ENCODE peak calls at places on chromosomes 13 and 19, in four cellular contexts. V is CD4-positive, alpha-beta T cell; Y is CD8-positive, alpha-beta memory T cell; G is fibroblast of lung. I is an unnamed sample.

GRCh38 chr19:54345938-54346386 is 7.0 kb upstream of the LILRA4 start:
- DNase-seq in V (no peak), Y (no peak), G (no peak), I (no peak)

GRCh38 chr19:5047251-5047935 is 78.5 kb downstream of the KDM4B start:
- DNase-seq in V (no peak), Y (no peak), G (no peak), I (no peak)

GRCh38 chr13:75770164-75771145 is 134.3 kb downstream of the LMO7 start:
- DNase-seq in V (no peak), Y (no peak), G (peak; percentile 56), I (no peak)

GRCh38 chr19:39497850-39498261 is 891 bp upstream of the DLL3 start:
- DNase-seq in V (no peak), Y (no peak), G (peak; percentile 24), I (peak; percentile 38)

GRCh38 chr13:81929988-81930387 is 1589.1 kb upstream of the SPRY2 start:
- DNase-seq in V (no peak), Y (no peak), G (peak; percentile 6), I (no peak)

GRCh38 chr13:70249332-70250064 is 141.2 kb upstream of the KLHL1 start:
- DNase-seq in V (no peak), Y (no peak), G (peak; percentile 83), I (no peak)

GRCh38 chr13:24270639-24271131 is 38.7 kb upstream of the C1QTNF9 start:
- DNase-seq in V (peak; percentile 42), Y (peak; percentile 76), G (peak; percentile 62), I (no peak)

GRCh38 chr13:22893777-22894176 is 287.0 kb upstream of the SGCG start:
- DNase-seq in V (no peak), Y (no peak), G (no peak), I (no peak)

GRCh38 chr13:34345601-34345939 is 527.6 kb downstream of the RFC3 start:
- DNase-seq in V (no peak), Y (no peak), G (no peak), I (no peak)

GRCh38 chr13:106533101-106533939 is 2.1 kb downstream of the EFNB2 start:
- DNase-seq in V (no peak), Y (peak; percentile 11), G (peak; percentile 81), I (peak; percentile 91)

GRCh38 chr13:75366380-75367280 is 115.3 kb downstream of the TBC1D4 start:
- DNase-seq in V (no peak), Y (no peak), G (no peak), I (peak; percentile 64)

GRCh38 chr19:10003271-10003670 is 7.0 kb downstream of the COL5A3 start:
- DNase-seq in V (no peak), Y (no peak), G (no peak), I (no peak)

GRCh38 chr19:11106477-11106876 is 17.2 kb downstream of the LDLR start:
- DNase-seq in V (no peak), Y (no peak), G (no peak), I (no peak)

GRCh38 chr13:27952931-27953670 is 16.0 kb downstream of the CDX2 start:
- DNase-seq in V (no peak), Y (no peak), G (no peak), I (no peak)

GRCh38 chr19:47363758-47364529 is 14.8 kb downstream of the DHX34 start:
- DNase-seq in V (no peak), Y (no peak), G (peak; percentile 9), I (no peak)

GRCh38 chr19:28486934-28487333 is 726.0 kb downstream of the UQCRFS1 start:
- DNase-seq in V (no peak), Y (no peak), G (no peak), I (no peak)

GRCh38 chr13:26280295-26280694 is 26.4 kb downstream of the CDK8 start:
- DNase-seq in V (no peak), Y (no peak), G (peak; percentile 88), I (no peak)

GRCh38 chr13:46321494-46322225 is 65.4 kb downstream of the RUBCNL start:
- DNase-seq in V (peak; percentile 70), Y (peak; percentile 72), G (peak; percentile 36), I (peak; percentile 19)

GRCh38 chr19:17159466-17160393 is 55.4 kb upstream of the USE1 start:
- DNase-seq in V (no peak), Y (no peak), G (no peak), I (no peak)

GRCh38 chr19:50722248-50723013 is 733 bp upstream of the CLEC11A start:
- DNase-seq in V (no peak), Y (no peak), G (no peak), I (no peak)

GRCh38 chr13:27639186-27639585 is 17.5 kb downstream of the POLR1D start:
- DNase-seq in V (no peak), Y (no peak), G (no peak), I (no peak)

GRCh38 chr13:64239372-64239771 is 2823.7 kb upstream of the PCDH20 start:
- DNase-seq in V (no peak), Y (no peak), G (peak; percentile 82), I (peak; percentile 16)

GRCh38 chr19:54673222-54673621 is 10.4 kb downstream of the LILRB4 start:
- DNase-seq in V (no peak), Y (no peak), G (no peak), I (no peak)

GRCh38 chr13:21670006-21670882 is 629 bp upstream of the FGF9 start:
- DNase-seq in V (peak; percentile 50), Y (peak; percentile 72), G (peak; percentile 64), I (peak; percentile 61)

GRCh38 chr13:73765651-73766384 is 368.4 kb downstream of the KLF12 start:
- DNase-seq in V (peak; percentile 84), Y (peak; percentile 90), G (peak; percentile 87), I (no peak)

GRCh38 chr19:8618751-8619150 is 8.2 kb upstream of the ADAMTS10 start:
- DNase-seq in V (no peak), Y (no peak), G (no peak), I (no peak)

GRCh38 chr19:55301459-55302331 is 17.9 kb downstream of the BRSK1 start:
- DNase-seq in V (peak; percentile 95), Y (peak; percentile 92), G (peak; percentile 47), I (peak; percentile 71)

GRCh38 chr19:18274776-18275356 is 614 bp upstream of the IQCN start:
- DNase-seq in V (no peak), Y (peak; percentile 48), G (peak; percentile 86), I (peak; percentile 54)

GRCh38 chr13:96994849-96995243 is 570 bp upstream of the OXGR1 start:
- DNase-seq in V (no peak), Y (no peak), G (no peak), I (no peak)

GRCh38 chr13:96998071-96998470 is 3.8 kb upstream of the OXGR1 start:
- DNase-seq in V (no peak), Y (no peak), G (no peak), I (no peak)

GRCh38 chr13:96996886-96997285 is 2.6 kb upstream of the OXGR1 start:
- DNase-seq in V (no peak), Y (no peak), G (no peak), I (no peak)

GRCh38 chr13:96994030-96994848 is at the start of gene OXGR1:
- DNase-seq in V (no peak), Y (no peak), G (no peak), I (no peak)

DNA sequence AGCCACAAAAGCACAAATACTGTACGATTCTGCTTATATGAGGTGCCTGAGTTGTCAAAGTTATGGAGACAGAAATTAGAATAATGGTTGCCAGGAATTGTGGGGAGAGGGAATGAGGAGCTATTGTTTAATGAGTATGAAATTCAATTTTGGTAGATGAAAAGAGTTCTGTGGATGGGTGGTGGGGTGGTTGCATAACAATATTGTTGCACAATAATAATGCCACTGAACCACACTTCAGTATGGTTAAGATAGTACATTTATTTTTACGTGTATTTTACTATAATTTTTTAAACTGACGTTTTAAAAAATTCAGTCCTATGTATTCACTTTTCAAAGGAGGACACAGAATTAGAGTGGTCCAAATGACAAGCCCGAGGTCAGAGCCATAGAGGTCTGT is 1.8 kb upstream of the OXGR1 start:
- DNase-seq in V (no peak), Y (no peak), G (no peak), I (no peak)
- H3K27me3 ChIP-seq in V (peaks cover 53% of the 10 kb centered on the region), Y (peaks cover 8% of the 10 kb centered on the region), G (peaks cover 18% of the 10 kb centered on the region), I (peaks cover 59% of the 10 kb centered on the region)

GRCh38 chr19:1760020-1760419 is 6.7 kb downstream of the ONECUT3 start:
- DNase-seq in V (no peak), Y (no peak), G (no peak), I (no peak)
- H3K27me3 ChIP-seq in V (peaks cover 91% of the 10 kb centered on the region), Y (peaks cover 50% of the 10 kb centered on the region), G (peaks cover 75% of the 10 kb centered on the region), I (peaks cover 94% of the 10 kb centered on the region)

DNA sequence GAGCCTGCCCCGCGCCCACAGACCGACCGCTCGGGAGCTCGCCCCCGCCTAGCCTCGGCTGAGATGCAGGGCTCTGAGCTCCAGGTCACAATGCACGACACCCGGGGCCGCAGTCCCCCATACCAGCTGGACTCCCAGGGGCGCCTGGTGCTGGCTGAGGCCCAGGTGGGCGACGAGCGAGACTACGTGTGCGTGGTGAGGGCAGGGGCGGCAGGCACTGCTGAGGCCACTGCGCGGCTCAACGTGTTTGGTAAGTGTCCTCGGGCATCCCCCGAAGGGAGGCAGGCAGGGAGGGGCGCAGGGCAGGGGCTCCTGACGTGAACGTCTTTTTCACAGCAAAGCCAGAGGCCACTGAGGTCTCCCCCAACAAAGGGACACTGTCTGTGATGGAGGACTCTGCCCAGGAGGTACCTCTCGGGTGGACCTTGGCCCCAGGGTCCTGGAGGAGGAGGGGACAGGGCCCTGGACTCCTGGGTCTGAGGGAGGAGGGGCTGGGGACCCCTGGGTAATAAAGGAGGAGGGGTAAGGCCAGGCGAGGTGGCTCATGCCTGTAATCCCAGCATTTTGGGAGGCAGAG is 3.3 kb downstream of the BCAM start:
- DNase-seq in V (no peak), Y (no peak), G (no peak), I (no peak)
- H3K27me3 ChIP-seq in V (peaks cover 29% of the 10 kb centered on the region), Y (peaks cover 7% of the 10 kb centered on the region), G (no peaks in the 10 kb centered on the region), I (no peaks in the 10 kb centered on the region)

DNA sequence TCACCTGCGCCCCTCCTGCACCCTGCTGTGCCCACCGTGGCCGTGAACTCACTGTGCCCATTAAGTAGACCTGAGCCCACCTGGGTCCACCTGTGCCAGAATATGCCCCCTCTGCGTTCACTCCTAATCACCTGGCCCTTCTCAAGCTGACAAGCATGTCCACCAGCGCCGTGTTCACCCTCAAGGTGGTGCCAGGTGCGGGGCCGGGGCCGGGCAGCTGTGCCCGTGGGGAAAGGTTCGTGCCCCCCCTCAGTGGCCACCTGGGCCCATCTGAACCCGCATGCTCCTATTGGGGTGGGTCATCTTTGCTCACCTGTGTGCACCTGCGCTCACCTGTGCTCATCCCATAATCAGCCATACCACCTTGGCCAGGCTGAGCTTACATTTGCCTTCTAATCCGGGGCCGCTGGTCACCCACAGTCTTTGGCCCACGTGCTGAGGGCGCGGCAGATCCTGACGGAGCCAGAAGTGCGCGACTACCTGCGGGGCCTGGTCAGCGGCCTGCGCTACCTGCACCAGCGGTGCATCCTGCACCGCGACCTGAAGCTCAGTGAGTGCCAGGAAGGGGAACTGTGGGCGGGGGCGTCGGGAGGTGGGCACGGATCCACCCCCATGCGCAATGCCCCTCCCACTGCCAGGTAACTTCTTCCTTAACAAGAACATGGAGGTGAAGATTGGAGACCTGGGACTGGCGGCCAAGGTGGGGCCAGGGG is 2.3 kb downstream of the PLK5 start:
- DNase-seq in V (no peak), Y (no peak), G (no peak), I (no peak)
- H3K27me3 ChIP-seq in V (peaks cover 36% of the 10 kb centered on the region), Y (peaks cover 8% of the 10 kb centered on the region), G (peaks cover 18% of the 10 kb centered on the region), I (peaks cover 41% of the 10 kb centered on the region)

I was measured in SJSA1.